ENCODE peak calls at places on chromosomes 12 and 14, in six cellular contexts. One of them, this sample, is unnamed.

GRCh38 chr12:100908501-100908900 is 113.9 kb downstream of the ANO4 start:
- DNase-seq in upper lobe of right lung: no peak
- DNase-seq in lower lobe of right lung: no peak
- DNase-seq in GM12878: no peak
- DNase-seq in body of pancreas: no peak
- DNase-seq in fibroblast of lung: peak
- DNase-seq in this sample: peak

GRCh38 chr14:23160924-23161522 is 22.4 kb downstream of the SLC7A8 start:
- DNase-seq in upper lobe of right lung: peak
- DNase-seq in lower lobe of right lung: peak
- DNase-seq in GM12878: no peak
- DNase-seq in body of pancreas: peak
- DNase-seq in fibroblast of lung: peak
- DNase-seq in this sample: peak

GRCh38 chr14:66483322-66483721 is 2.8 kb upstream of the CCDC196 start:
- DNase-seq in upper lobe of right lung: no peak
- DNase-seq in lower lobe of right lung: no peak
- DNase-seq in GM12878: no peak
- DNase-seq in body of pancreas: peak
- DNase-seq in fibroblast of lung: peak
- DNase-seq in this sample: peak

GRCh38 chr14:100688598-100689499 is 37.8 kb upstream of the DLK1 start:
- DNase-seq in upper lobe of right lung: no peak
- DNase-seq in lower lobe of right lung: no peak
- DNase-seq in GM12878: no peak
- DNase-seq in body of pancreas: no peak
- DNase-seq in fibroblast of lung: peak
- DNase-seq in this sample: peak

GRCh38 chr14:95437715-95438114 is 78.7 kb downstream of the SYNE3 start:
- DNase-seq in upper lobe of right lung: no peak
- DNase-seq in lower lobe of right lung: no peak
- DNase-seq in GM12878: no peak
- DNase-seq in body of pancreas: no peak
- DNase-seq in fibroblast of lung: no peak
- DNase-seq in this sample: no peak

GRCh38 chr14:85313801-85314207 is 216.1 kb upstream of the FLRT2 start:
- DNase-seq in upper lobe of right lung: no peak
- DNase-seq in lower lobe of right lung: no peak
- DNase-seq in GM12878: no peak
- DNase-seq in body of pancreas: no peak
- DNase-seq in fibroblast of lung: peak
- DNase-seq in this sample: no peak

GRCh38 chr14:54659365-54659764 is 92.4 kb downstream of the SAMD4A start:
- DNase-seq in upper lobe of right lung: no peak
- DNase-seq in lower lobe of right lung: no peak
- DNase-seq in GM12878: no peak
- DNase-seq in body of pancreas: no peak
- DNase-seq in fibroblast of lung: no peak
- DNase-seq in this sample: peak

GRCh38 chr12:132406498-132407461 is 77.4 kb upstream of the GALNT9 start:
- DNase-seq in upper lobe of right lung: no peak
- DNase-seq in lower lobe of right lung: no peak
- DNase-seq in GM12878: no peak
- DNase-seq in body of pancreas: no peak
- DNase-seq in fibroblast of lung: no peak
- DNase-seq in this sample: no peak

GRCh38 chr12:80946591-80946990 is 8.9 kb upstream of the LIN7A start:
- DNase-seq in upper lobe of right lung: no peak
- DNase-seq in lower lobe of right lung: no peak
- DNase-seq in GM12878: no peak
- DNase-seq in body of pancreas: no peak
- DNase-seq in fibroblast of lung: peak
- DNase-seq in this sample: no peak

GRCh38 chr14:102201776-102202175 is 62.1 kb downstream of the WDR20 start:
- DNase-seq in upper lobe of right lung: no peak
- DNase-seq in lower lobe of right lung: no peak
- DNase-seq in GM12878: no peak
- DNase-seq in body of pancreas: no peak
- DNase-seq in fibroblast of lung: no peak
- DNase-seq in this sample: no peak

GRCh38 chr12:120249875-120250795 is 15.4 kb downstream of the PXN start:
- DNase-seq in upper lobe of right lung: no peak
- DNase-seq in lower lobe of right lung: no peak
- DNase-seq in GM12878: no peak
- DNase-seq in body of pancreas: no peak
- DNase-seq in fibroblast of lung: no peak
- DNase-seq in this sample: no peak

GRCh38 chr12:120257041-120257821 is 8.3 kb downstream of the PXN start:
- DNase-seq in upper lobe of right lung: no peak
- DNase-seq in lower lobe of right lung: no peak
- DNase-seq in GM12878: no peak
- DNase-seq in body of pancreas: peak
- DNase-seq in fibroblast of lung: peak
- DNase-seq in this sample: peak

GRCh38 chr12:120258323-120258896 is 7.1 kb downstream of the PXN start:
- DNase-seq in upper lobe of right lung: no peak
- DNase-seq in lower lobe of right lung: no peak
- DNase-seq in GM12878: no peak
- DNase-seq in body of pancreas: no peak
- DNase-seq in fibroblast of lung: no peak
- DNase-seq in this sample: no peak

GRCh38 chr12:120252071-120252906 is 13.2 kb downstream of the PXN start:
- DNase-seq in upper lobe of right lung: no peak
- DNase-seq in lower lobe of right lung: no peak
- DNase-seq in GM12878: no peak
- DNase-seq in body of pancreas: no peak
- DNase-seq in fibroblast of lung: no peak
- DNase-seq in this sample: no peak

DNA sequence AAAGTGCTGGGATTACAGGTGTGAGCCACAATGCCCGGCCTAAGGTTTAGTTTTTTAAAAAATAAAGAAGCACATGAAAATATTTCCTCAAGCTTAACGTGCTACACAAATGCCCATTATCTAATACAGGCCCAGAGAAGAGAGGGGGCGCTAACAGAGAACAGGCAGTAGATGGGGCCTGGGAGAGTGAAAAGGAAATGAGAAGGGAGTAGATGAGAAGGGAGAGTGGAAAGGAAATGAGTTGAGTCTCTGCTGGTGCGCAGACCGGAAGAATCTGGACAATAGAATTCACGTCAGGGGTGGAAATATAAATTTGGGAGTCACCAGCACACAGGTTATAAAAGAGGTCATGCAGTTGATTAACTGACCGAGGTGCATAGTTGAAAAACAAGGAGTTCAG is 10.7 kb downstream of the PXN start:
- DNase-seq in upper lobe of right lung: no peak
- DNase-seq in lower lobe of right lung: no peak
- DNase-seq in GM12878: no peak
- DNase-seq in body of pancreas: no peak
- DNase-seq in fibroblast of lung: no peak
- DNase-seq in this sample: no peak
- H3K27ac ChIP-seq in upper lobe of right lung: peak
- H3K27ac ChIP-seq in lower lobe of right lung: peak
- H3K27ac ChIP-seq in GM12878: no peak
- H3K27ac ChIP-seq in body of pancreas: peak
- H3K27ac ChIP-seq in fibroblast of lung: no peak
- H3K27ac ChIP-seq in this sample: peak

DNA sequence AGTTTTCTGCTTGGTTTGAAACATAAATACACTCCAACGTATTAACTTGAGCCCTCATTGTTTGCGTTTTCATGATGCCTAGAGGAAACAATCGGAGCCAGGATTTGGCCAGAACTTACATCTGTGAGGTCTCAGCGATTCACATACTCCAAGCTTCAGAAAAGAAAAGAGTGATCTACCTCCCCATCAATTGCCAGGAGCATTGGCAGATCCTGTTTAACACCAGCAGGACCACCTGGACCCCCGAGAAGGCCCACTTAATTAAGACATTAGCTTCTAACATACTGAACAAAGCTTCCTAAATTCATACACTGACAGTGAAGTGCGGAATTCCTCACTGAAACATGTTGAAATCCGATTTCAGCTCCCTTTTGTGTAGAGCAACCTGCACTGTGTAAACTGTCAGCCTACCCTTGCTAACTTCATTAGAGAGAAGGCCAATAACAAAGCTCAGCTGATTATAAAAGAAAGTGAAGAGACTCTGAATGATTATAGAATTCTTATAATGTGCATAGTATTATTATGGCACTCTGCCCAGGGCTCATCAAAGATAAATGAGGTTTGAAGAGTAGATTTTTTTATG is 274.0 kb downstream of the NOVA1 start:
- DNase-seq in upper lobe of right lung: no peak
- DNase-seq in lower lobe of right lung: no peak
- DNase-seq in GM12878: no peak
- DNase-seq in body of pancreas: no peak
- DNase-seq in fibroblast of lung: no peak
- DNase-seq in this sample: no peak
- TF ChIP-seq CTCF in upper lobe of right lung: no peak
- TF ChIP-seq CTCF in lower lobe of right lung: no peak
- TF ChIP-seq CTCF in GM12878: no peak
- TF ChIP-seq CTCF in body of pancreas: no peak
- TF ChIP-seq CTCF in fibroblast of lung: no peak
- TF ChIP-seq CTCF in this sample: no peak

GRCh38 chr12:105613269-105613668 is 282.8 kb downstream of the C12orf75 start:
- DNase-seq in upper lobe of right lung: no peak
- DNase-seq in lower lobe of right lung: no peak
- DNase-seq in GM12878: no peak
- DNase-seq in body of pancreas: no peak
- DNase-seq in fibroblast of lung: no peak
- DNase-seq in this sample: no peak
- H3K27ac ChIP-seq in upper lobe of right lung: no peak
- H3K27ac ChIP-seq in lower lobe of right lung: no peak
- H3K27ac ChIP-seq in GM12878: no peak
- H3K27ac ChIP-seq in body of pancreas: no peak
- H3K27ac ChIP-seq in fibroblast of lung: no peak
- H3K27ac ChIP-seq in this sample: no peak

DNA sequence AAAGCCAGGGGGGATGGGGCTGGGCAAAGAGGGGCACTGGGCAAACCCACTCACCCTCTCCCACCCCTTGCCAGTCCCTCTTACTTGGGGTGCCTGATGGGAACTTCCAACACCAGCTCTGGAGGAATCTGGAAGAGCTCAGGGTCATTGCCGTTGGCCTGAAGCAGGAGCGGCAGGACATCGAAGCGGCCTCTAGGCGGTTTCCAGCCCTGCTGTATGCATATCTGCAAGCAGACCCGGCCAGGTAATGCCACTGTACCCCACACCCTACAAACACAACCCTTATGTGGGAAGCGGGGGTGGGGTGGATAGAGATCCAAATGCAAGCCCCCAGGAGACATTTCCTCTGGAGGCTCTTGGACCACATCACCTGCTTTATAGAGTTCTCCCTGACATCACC is 83.6 kb downstream of the NOS1 start:
- DNase-seq in upper lobe of right lung: no peak
- DNase-seq in lower lobe of right lung: no peak
- DNase-seq in GM12878: no peak
- DNase-seq in body of pancreas: no peak
- DNase-seq in fibroblast of lung: no peak
- DNase-seq in this sample: no peak
- TF ChIP-seq CTCF in upper lobe of right lung: no peak
- TF ChIP-seq CTCF in lower lobe of right lung: no peak
- TF ChIP-seq CTCF in GM12878: no peak
- TF ChIP-seq CTCF in body of pancreas: no peak
- TF ChIP-seq CTCF in fibroblast of lung: no peak
- TF ChIP-seq CTCF in this sample: no peak

DNA sequence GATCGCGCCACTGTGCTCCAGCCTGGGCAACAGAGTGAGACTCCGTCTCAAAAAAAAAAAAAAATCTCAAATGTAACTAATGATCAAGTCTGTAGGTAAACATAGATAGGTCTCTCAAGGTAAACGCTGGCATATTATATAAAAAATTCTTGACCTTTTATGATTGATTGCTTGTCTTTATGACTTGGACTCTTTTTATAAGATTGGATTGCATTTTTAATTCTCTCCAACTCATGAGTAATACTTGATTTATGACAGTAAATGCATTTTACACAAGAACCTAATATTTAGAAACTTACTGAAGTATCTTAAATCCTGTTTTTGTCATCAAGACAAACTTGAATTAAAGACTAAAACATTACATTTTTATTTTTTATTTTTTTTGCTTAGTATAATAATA is 16.1 kb downstream of the ARF6 start:
- DNase-seq in upper lobe of right lung: no peak
- DNase-seq in lower lobe of right lung: no peak
- DNase-seq in GM12878: no peak
- DNase-seq in body of pancreas: no peak
- DNase-seq in fibroblast of lung: no peak
- DNase-seq in this sample: no peak
- H3K27ac ChIP-seq in upper lobe of right lung: no peak
- H3K27ac ChIP-seq in lower lobe of right lung: no peak
- H3K27ac ChIP-seq in GM12878: no peak
- H3K27ac ChIP-seq in body of pancreas: no peak
- H3K27ac ChIP-seq in fibroblast of lung: no peak
- H3K27ac ChIP-seq in this sample: peak

DNA sequence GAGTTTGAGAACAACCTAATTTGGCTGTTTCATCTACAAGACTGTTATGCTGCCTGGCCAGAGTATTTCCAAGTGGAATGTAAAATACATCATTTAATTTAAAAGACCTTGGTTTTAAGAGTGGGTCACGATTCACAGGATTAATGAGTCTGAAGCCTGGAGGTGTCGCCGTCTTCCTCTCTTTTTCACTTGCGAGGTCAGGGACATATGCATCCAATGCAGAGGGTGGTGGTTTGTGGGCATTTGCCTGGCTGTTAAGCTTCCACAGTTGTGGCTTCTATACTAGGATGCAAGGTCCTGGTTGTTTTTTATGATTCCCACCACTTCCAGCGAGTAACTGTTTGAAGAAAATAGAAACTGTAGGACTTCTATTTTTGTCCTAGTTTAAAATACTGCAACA is 22.8 kb upstream of the RASSF3 start:
- DNase-seq in upper lobe of right lung: no peak
- DNase-seq in lower lobe of right lung: no peak
- DNase-seq in GM12878: no peak
- DNase-seq in body of pancreas: no peak
- DNase-seq in fibroblast of lung: no peak
- DNase-seq in this sample: no peak
- TF ChIP-seq CTCF in upper lobe of right lung: no peak
- TF ChIP-seq CTCF in lower lobe of right lung: no peak
- TF ChIP-seq CTCF in GM12878: no peak
- TF ChIP-seq CTCF in body of pancreas: no peak
- TF ChIP-seq CTCF in fibroblast of lung: no peak
- TF ChIP-seq CTCF in this sample: no peak